ENCODE peak calls at places on chromosomes 3 and 15, in eight cellular contexts. Y is A549; H is esophagus muscularis mucosa; M is heart left ventricle; A is GM23248; L is keratinocyte; X is colonic mucosa; B is CD8-positive, alpha-beta memory T cell. D is an unnamed sample.

GRCh38 chr3:13021141-13021933 is 51.9 kb downstream of the IQSEC1 start:
- DNase-seq in Y (no peak), H (no peak), M (no peak), A (peak; percentile 8), L (no peak), X (no peak), B (no peak), D (no peak)

GRCh38 chr3:149267565-149267964 is 45.9 kb upstream of the CP start:
- DNase-seq in Y (no peak), H (no peak), M (no peak), A (no peak), L (no peak), X (no peak), B (no peak), D (no peak)

GRCh38 chr15:41981373-41982132 is 9.2 kb upstream of the EHD4 start:
- DNase-seq in Y (no peak), H (no peak), M (no peak), A (peak; percentile 51), L (no peak), X (no peak), B (no peak), D (no peak)

GRCh38 chr15:28021281-28022039 is 77.7 kb downstream of the OCA2 start:
- DNase-seq in Y (peak; percentile 38), H (peak; percentile 89), M (peak; percentile 37), A (peak; percentile 33), L (no peak), X (peak; percentile 55), B (no peak), D (no peak)

GRCh38 chr15:89569090-89569745 is 6.1 kb upstream of the TICRR start:
- DNase-seq in Y (no peak), H (no peak), M (no peak), A (no peak), L (no peak), X (no peak), B (no peak), D (no peak)

GRCh38 chr3:47664519-47664918 is 85.9 kb upstream of the CSPG5 start:
- DNase-seq in Y (peak; percentile 33), H (no peak), M (no peak), A (peak; percentile 35), L (no peak), X (no peak), B (no peak), D (no peak)

GRCh38 chr3:16392733-16393132 is 120.8 kb downstream of the RFTN1 start:
- DNase-seq in Y (no peak), H (no peak), M (no peak), A (no peak), L (no peak), X (no peak), B (no peak), D (no peak)

GRCh38 chr3:82044918-82045715 is 283.7 kb upstream of the GBE1 start:
- DNase-seq in Y (no peak), H (no peak), M (no peak), A (no peak), L (no peak), X (no peak), B (no peak), D (no peak)

GRCh38 chr3:171565671-171566070 is 105.5 kb upstream of the TNIK start:
- DNase-seq in Y (no peak), H (no peak), M (no peak), A (peak; percentile 53), L (no peak), X (no peak), B (no peak), D (no peak)

GRCh38 chr15:60829416-60829815 is 350.5 kb upstream of the ICE2 start:
- DNase-seq in Y (no peak), H (no peak), M (peak; percentile 53), A (peak; percentile 96), L (no peak), X (no peak), B (no peak), D (no peak)

GRCh38 chr3:187946031-187946691 is 200.9 kb upstream of the BCL6 start:
- DNase-seq in Y (no peak), H (no peak), M (no peak), A (peak; percentile 74), L (no peak), X (no peak), B (no peak), D (no peak)

GRCh38 chr3:41716391-41716910 is 245.5 kb downstream of the ULK4 start:
- DNase-seq in Y (peak; percentile 3), H (no peak), M (no peak), A (peak; percentile 45), L (no peak), X (no peak), B (no peak), D (no peak)

GRCh38 chr15:41161336-41161735 is 45.3 kb upstream of the INO80 start:
- DNase-seq in Y (no peak), H (no peak), M (no peak), A (peak; percentile 46), L (no peak), X (no peak), B (no peak), D (no peak)

GRCh38 chr15:47384776-47385175 is 332.5 kb upstream of the SEMA6D start:
- DNase-seq in Y (no peak), H (no peak), M (no peak), A (peak; percentile 1), L (no peak), X (no peak), B (no peak), D (no peak)

GRCh38 chr15:96421211-96421610 is 90.7 kb downstream of the NR2F2 start:
- DNase-seq in Y (no peak), H (no peak), M (no peak), A (peak; percentile 63), L (peak; percentile 48), X (no peak), B (no peak), D (no peak)

GRCh38 chr15:82298520-82298919 is 35.9 kb downstream of the SAXO2 start:
- DNase-seq in Y (no peak), H (peak; percentile 62), M (no peak), A (no peak), L (no peak), X (no peak), B (peak; percentile 22), D (no peak)

GRCh38 chr15:71288348-71288955 is 173.2 kb downstream of the THSD4 start:
- DNase-seq in Y (no peak), H (no peak), M (no peak), A (no peak), L (no peak), X (no peak), B (no peak), D (no peak)

GRCh38 chr3:168047190-168047795 is 48.4 kb downstream of the GOLIM4 start:
- DNase-seq in Y (peak; percentile 21), H (no peak), M (no peak), A (peak; percentile 90), L (peak; percentile 13), X (no peak), B (no peak), D (no peak)

GRCh38 chr3:144843099-144843498 is 871.5 kb downstream of the DIPK2A start:
- DNase-seq in Y (no peak), H (no peak), M (no peak), A (no peak), L (no peak), X (no peak), B (no peak), D (no peak)

GRCh38 chr15:71080705-71081104 is 34.6 kb upstream of the THSD4 start:
- DNase-seq in Y (no peak), H (no peak), M (no peak), A (peak; percentile 96), L (peak; percentile 70), X (no peak), B (no peak), D (no peak)

GRCh38 chr3:141913150-141913811 is 36.8 kb downstream of the ATP1B3 start:
- DNase-seq in Y (peak; percentile 64), H (no peak), M (no peak), A (peak; percentile 79), L (no peak), X (peak; percentile 56), B (peak; percentile 14), D (no peak)

GRCh38 chr3:197810901-197811300 is 19.8 kb downstream of the LRCH3 start:
- DNase-seq in Y (no peak), H (no peak), M (no peak), A (no peak), L (no peak), X (no peak), B (no peak), D (no peak)

GRCh38 chr3:160180581-160181216 is 44.5 kb upstream of the C3orf80 start:
- DNase-seq in Y (no peak), H (peak; percentile 70), M (no peak), A (peak; percentile 83), L (no peak), X (no peak), B (no peak), D (peak; percentile 46)

GRCh38 chr3:38028621-38029361 is 651 bp downstream of the PLCD1 start:
- DNase-seq in Y (no peak), H (no peak), M (peak; percentile 34), A (peak; percentile 70), L (no peak), X (peak; percentile 37), B (no peak), D (no peak)
- H3K27ac ChIP-seq in Y (peak overlapping the region; percentile 88), H (peak overlapping the region; percentile 89), M (peak overlapping the region; percentile 4), A (peak overlapping the region; percentile 25), L (no peak overlapping the region), X (peak overlapping the region; percentile 46), B (no peak overlapping the region), D (peak overlapping the region; percentile 93)

DNA sequence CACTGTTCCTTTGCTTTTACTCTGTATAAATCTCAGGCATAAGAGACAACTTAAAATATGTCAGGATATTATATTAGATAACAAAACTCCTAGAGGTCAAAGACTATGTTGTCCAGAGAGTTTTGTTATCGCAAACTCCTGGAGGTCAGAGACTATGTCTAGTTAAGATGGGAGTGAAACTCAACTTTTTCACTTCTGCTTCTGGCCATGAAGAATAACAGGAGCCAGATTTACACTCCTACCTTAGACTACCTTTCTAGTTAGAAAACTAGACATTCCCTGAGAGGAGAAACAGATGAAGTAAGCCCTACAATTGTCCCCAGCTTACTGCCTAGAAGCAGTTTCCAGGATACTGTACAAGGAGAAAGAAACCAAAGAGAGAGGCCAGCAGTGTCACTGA is 255.4 kb upstream of the UBE2E1 start:
- DNase-seq in Y (no peak), H (no peak), M (no peak), A (no peak), L (no peak), X (no peak), B (no peak), D (no peak)
- H3K9me3 ChIP-seq in Y (no peaks in the 10 kb centered on the region), H (no peaks in the 10 kb centered on the region), M (no peaks in the 10 kb centered on the region), A (no peaks in the 10 kb centered on the region), L (no peaks in the 10 kb centered on the region), X (no peaks in the 10 kb centered on the region), B (no peaks in the 10 kb centered on the region), D (no peaks in the 10 kb centered on the region)

GRCh38 chr3:124861041-124861440 is 26.1 kb downstream of the ITGB5 start:
- DNase-seq in Y (no peak), H (no peak), M (no peak), A (peak; percentile 47), L (no peak), X (no peak), B (no peak), D (no peak)
- H3K4me1 ChIP-seq in Y (peaks cover 65% of the 10 kb centered on the region), H (peaks cover 43% of the 10 kb centered on the region), M (peaks cover 44% of the 10 kb centered on the region), A (peaks cover 52% of the 10 kb centered on the region), L (peaks cover 34% of the 10 kb centered on the region), X (no peaks in the 10 kb centered on the region), B (no peaks in the 10 kb centered on the region), D (no peaks in the 10 kb centered on the region)

DNA sequence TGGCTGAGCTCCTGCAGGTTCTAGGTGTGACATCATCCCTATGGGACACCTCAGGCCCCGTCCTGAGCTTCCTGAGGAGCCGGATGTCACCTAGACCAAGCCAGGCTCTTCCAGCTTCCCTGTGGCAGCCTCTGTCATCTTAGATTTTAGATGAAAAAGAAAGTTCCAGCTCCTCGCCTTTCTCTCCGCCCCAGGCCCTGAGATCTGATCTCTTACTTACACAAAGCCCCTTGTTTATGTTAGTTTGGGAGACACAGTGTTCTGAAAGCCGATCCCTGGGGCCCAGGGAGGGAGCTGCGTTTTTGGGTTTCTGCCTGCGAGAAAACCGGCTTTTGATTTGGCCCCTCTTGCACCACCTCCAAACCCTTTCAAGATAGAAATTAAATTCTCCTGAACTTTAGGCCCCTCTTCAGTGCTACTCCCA is 40.2 kb upstream of the FAM107A start:
- DNase-seq in Y (no peak), H (peak; percentile 93), M (no peak), A (no peak), L (no peak), X (no peak), B (no peak), D (peak; percentile 34)
- H3K27ac ChIP-seq in Y (no peak overlapping the region), H (peak overlapping the region; percentile 48), M (no peak overlapping the region), A (no peak overlapping the region), L (no peak overlapping the region), X (no peak overlapping the region), B (no peak overlapping the region), D (no peak overlapping the region)

D was measured in uterus.